ENCODE peak calls at places on chromosomes 11 and 22, in nine cellular contexts. U is heart left ventricle; K is IMR-90; B is CD8-positive, alpha-beta T cell; J is MM.1S; N is AG04450; S is fibroblast of lung; P is ascending aorta; Y is neuronal stem cell. T is an unnamed sample.

GRCh38 chr11:117179048-117179999 is 781 bp downstream of the SIDT2 start:
- DNase-seq in Y (no peak), S (peak; percentile 35), J (peak; percentile 26), B (peak; percentile 61), U (peak; percentile 57), N (no peak), K (no peak), P (no peak), T (peak; percentile 95)

GRCh38 chr22:44661659-44662569 is 40.1 kb upstream of the PRR5 start:
- DNase-seq in N (no peak), P (no peak), U (no peak), Y (no peak), B (no peak), K (no peak), S (no peak), J (no peak), T (no peak)

GRCh38 chr11:134142536-134142935 is 73.7 kb downstream of the JAM3 start:
- DNase-seq in N (no peak), J (no peak), S (peak; percentile 74), Y (no peak), K (peak; percentile 59), U (no peak), P (no peak), B (no peak), T (no peak)

GRCh38 chr11:40280161-40281054 is 1179.0 kb downstream of the LRRC4C start:
- DNase-seq in Y (no peak), K (no peak), S (no peak), P (no peak), B (no peak), J (no peak), U (no peak), N (no peak), T (no peak)

GRCh38 chr11:66267379-66268209 is 845 bp upstream of the RAB1B start:
- DNase-seq in B (peak; percentile 89), U (peak; percentile 93), P (peak; percentile 57), K (peak; percentile 79), N (peak; percentile 58), J (peak; percentile 76), Y (peak; percentile 86), S (peak; percentile 88), T (peak; percentile 96)

GRCh38 chr11:73598719-73599379 is 937 bp upstream of the FAM168A start:
- DNase-seq in N (no peak), K (no peak), P (no peak), B (no peak), S (no peak), Y (no peak), J (no peak), U (no peak), T (no peak)

GRCh38 chr11:65104628-65105027 is 7.0 kb upstream of the TM7SF2 start:
- DNase-seq in J (no peak), N (no peak), Y (no peak), P (no peak), S (peak; percentile 54), U (peak; percentile 12), B (no peak), K (no peak), T (no peak)

GRCh38 chr22:27480487-27480886 is 321.1 kb downstream of the MN1 start:
- DNase-seq in K (no peak), J (no peak), P (no peak), S (no peak), U (no peak), Y (peak; percentile 71), N (no peak), B (no peak), T (no peak)

GRCh38 chr22:17370766-17371181 is 1.5 kb downstream of the CECR2 start:
- DNase-seq in S (peak; percentile 19), N (no peak), P (no peak), K (no peak), J (no peak), Y (no peak), U (no peak), B (no peak), T (no peak)

GRCh38 chr11:133082453-133082781 is 449.9 kb downstream of the OPCML start:
- DNase-seq in J (no peak), Y (peak; percentile 26), P (no peak), S (no peak), N (no peak), K (no peak), B (no peak), U (peak; percentile 57), T (peak; percentile 100)

GRCh38 chr22:38901111-38901641 is 29.2 kb upstream of the CBX6 start:
- DNase-seq in B (no peak), K (no peak), U (no peak), Y (no peak), P (no peak), N (no peak), S (no peak), J (peak; percentile 76), T (no peak)

GRCh38 chr11:102577182-102577581 is 46.6 kb upstream of the MMP7 start:
- DNase-seq in B (no peak), U (no peak), K (peak; percentile 46), Y (no peak), J (no peak), P (no peak), S (no peak), N (no peak), T (no peak)

GRCh38 chr22:31952459-31952858 is 8.1 kb downstream of the YWHAH start:
- DNase-seq in N (peak; percentile 49), S (peak; percentile 92), J (no peak), Y (no peak), K (peak; percentile 93), U (no peak), B (no peak), P (no peak), T (no peak)

GRCh38 chr11:130721736-130722135 is 194.5 kb downstream of the SNX19 start:
- DNase-seq in Y (no peak), B (no peak), K (peak; percentile 67), N (no peak), S (peak; percentile 41), J (no peak), P (no peak), U (no peak), T (no peak)

GRCh38 chr22:22942511-22943329 is 55.1 kb downstream of the IGLL5 start:
- DNase-seq in Y (peak; percentile 78), U (peak; percentile 52), N (no peak), P (no peak), K (peak; percentile 51), J (peak; percentile 91), S (peak; percentile 56), B (peak; percentile 83), T (peak; percentile 84)

GRCh38 chr22:30882974-30883533 is 85.5 kb downstream of the MORC2 start:
- DNase-seq in P (no peak), J (no peak), U (no peak), K (no peak), N (no peak), B (no peak), S (no peak), Y (no peak), T (no peak)

GRCh38 chr11:19631657-19632325 is 80.8 kb upstream of the NAV2 start:
- DNase-seq in P (no peak), Y (no peak), B (no peak), J (no peak), K (no peak), U (no peak), N (no peak), S (no peak), T (peak; percentile 52)

GRCh38 chr11:9017773-9018172 is 14.0 kb upstream of the NRIP3 start:
- DNase-seq in U (peak; percentile 78), P (peak; percentile 24), J (no peak), B (no peak), S (no peak), Y (no peak), K (peak; percentile 46), N (no peak), T (no peak)

GRCh38 chr11:6357222-6357621 is 33.1 kb upstream of the SMPD1 start:
- DNase-seq in J (no peak), K (peak; percentile 95), P (peak; percentile 53), Y (no peak), U (peak; percentile 47), N (peak; percentile 67), B (no peak), S (peak; percentile 71), T (no peak)

GRCh38 chr22:41516462-41516861 is 27.8 kb downstream of the POLR3H start:
- DNase-seq in N (no peak), U (no peak), S (no peak), P (no peak), B (no peak), K (no peak), J (no peak), Y (no peak), T (no peak)
- H3K27ac ChIP-seq in N (no peak overlapping the region), U (no peak overlapping the region), S (no peak overlapping the region), P (no peak overlapping the region), B (no peak overlapping the region), K (no peak overlapping the region), J (no peak overlapping the region), Y (no peak overlapping the region), T (no peak overlapping the region)

GRCh38 chr11:1791912-1792311 is 28.2 kb upstream of the CTSD start:
- DNase-seq in S (no peak), K (no peak), U (no peak), Y (no peak), N (no peak), P (no peak), B (no peak), J (no peak), T (no peak)
- H3K27ac ChIP-seq in S (no peak overlapping the region), K (no peak overlapping the region), U (no peak overlapping the region), Y (no peak overlapping the region), N (no peak overlapping the region), P (no peak overlapping the region), B (no peak overlapping the region), J (no peak overlapping the region), T (no peak overlapping the region)

GRCh38 chr11:74749965-74750296 is 1.3 kb downstream of the RNF169 start:
- DNase-seq in S (no peak), Y (no peak), P (no peak), K (no peak), N (no peak), U (no peak), B (no peak), J (no peak), T (no peak)

GRCh38 chr11:74744277-74744676 is 4.4 kb upstream of the RNF169 start:
- DNase-seq in Y (no peak), U (no peak), J (no peak), N (no peak), K (peak; percentile 37), P (no peak), S (no peak), B (no peak), T (no peak)

GRCh38 chr11:74748211-74749126 is at the start of gene RNF169:
- DNase-seq in P (peak; percentile 90), B (peak; percentile 85), J (peak; percentile 97), K (peak; percentile 96), U (peak; percentile 94), N (peak; percentile 87), S (peak; percentile 95), Y (peak; percentile 89), T (no peak)

GRCh38 chr11:74746868-74747267 is 1.8 kb upstream of the RNF169 start:
- DNase-seq in U (no peak), Y (no peak), K (no peak), P (no peak), S (no peak), N (no peak), J (no peak), B (no peak), T (no peak)

GRCh38 chr11:74749127-74749964 is 697 bp downstream of the RNF169 start:
- DNase-seq in U (peak; percentile 37), S (peak; percentile 36), Y (no peak), J (peak; percentile 55), B (peak; percentile 44), P (no peak), K (peak; percentile 29), N (no peak), T (no peak)
- H3K27ac ChIP-seq in U (peak overlapping the region; percentile 88), S (peak overlapping the region; percentile 77), Y (no peak overlapping the region), J (peak overlapping the region; percentile 64), B (peak overlapping the region; percentile 62), P (peak overlapping the region; percentile 91), K (peak overlapping the region; percentile 85), N (peak overlapping the region; percentile 31), T (peak overlapping the region; percentile 90)

GRCh38 chr11:44862546-44863101 is 88.1 kb downstream of the TP53I11 start:
- DNase-seq in P (no peak), N (no peak), B (no peak), S (no peak), J (peak; percentile 64), Y (no peak), U (no peak), K (no peak), T (no peak)
- H3K27ac ChIP-seq in P (peak overlapping the region; percentile 94), N (peak overlapping the region; percentile 89), B (no peak overlapping the region), S (no peak overlapping the region), J (peak overlapping the region; percentile 52), Y (peak overlapping the region; percentile 99), U (peak overlapping the region; percentile 95), K (peak overlapping the region; percentile 85), T (peak overlapping the region; percentile 18)